ENCODE peak calls at places on chromosomes 4 and X, in seven cellular contexts. W is T-helper 1 cell, Q is astrocyte of the spinal cord, E is ELF-1, S is NCI-H2081, V is SK-MEL-5, B is NCI-H1105. G is an unnamed sample.

GRCh38 chr4:62449538-62449937 is 1249.4 kb downstream of the ADGRL3 start:
- DNase-seq in S (no peak), Q (no peak), V (no peak), E (no peak), W (no peak), B (no peak), G (no peak)

GRCh38 chr4:76251448-76252270 is at the start of gene FAM47E:
- DNase-seq in S (peak), W (peak), Q (peak), V (peak), E (peak), B (peak), G (peak)

GRCh38 chr4:79308971-79309370 is 16.9 kb downstream of the NAA11 start:
- DNase-seq in B (no peak), V (no peak), E (no peak), S (no peak), W (no peak), Q (no peak), G (no peak)

GRCh38 chrX:40539214-40540142 is 41.3 kb upstream of the ATP6AP2 start:
- DNase-seq in B (no peak), W (peak), V (peak), E (peak), Q (peak), S (no peak), G (peak)

GRCh38 chr4:61443813-61444510 is 243.8 kb downstream of the ADGRL3 start:
- DNase-seq in B (no peak), W (no peak), Q (peak), S (no peak), E (no peak), V (no peak), G (no peak)

GRCh38 chrX:141917801-141918200 is 14.1 kb downstream of the MAGEC1 start:
- DNase-seq in Q (no peak), V (no peak), B (no peak), E (no peak), W (no peak), S (no peak), G (no peak)

GRCh38 chr4:109160494-109160893 is 142.0 kb downstream of the COL25A1 start:
- DNase-seq in B (no peak), S (no peak), E (no peak), W (no peak), Q (no peak), V (no peak), G (no peak)

GRCh38 chrX:145609951-145610511 is 207.6 kb upstream of the SLITRK2 start:
- DNase-seq in V (peak), B (no peak), S (no peak), W (no peak), Q (peak), E (no peak), G (no peak)

GRCh38 chr4:139753686-139754085 is 88.1 kb downstream of the MGST2 start:
- DNase-seq in W (no peak), S (no peak), V (no peak), E (no peak), Q (no peak), B (no peak), G (no peak)